ENCODE peak calls at places on chromosomes 12 and 14, in six cellular contexts. H is AG10803, F is A549, D is mucosa of descending colon, P is D721Med, C is psoas muscle. L is an unnamed sample.

GRCh38 chr12:42475055-42475454 is 114.5 kb downstream of the PRICKLE1 start:
- DNase-seq in F (no peak), C (no peak), P (no peak), H (no peak), D (no peak), L (no peak)

GRCh38 chr14:75648066-75648838 is 12.4 kb downstream of the ERG28 start:
- DNase-seq in D (no peak), H (peak), C (peak), F (peak), P (no peak), L (peak)

GRCh38 chr14:104184911-104185499 is 46.6 kb downstream of the KIF26A start:
- DNase-seq in P (no peak), F (no peak), C (no peak), H (no peak), D (no peak), L (no peak)

GRCh38 chr14:60327447-60328331 is 78.7 kb downstream of the PPM1A start:
- DNase-seq in C (peak), H (peak), P (no peak), D (peak), F (no peak), L (no peak)

GRCh38 chr12:113837059-113837458 is 129.1 kb downstream of the RBM19 start:
- DNase-seq in H (peak), C (no peak), D (no peak), F (no peak), P (no peak), L (peak)

GRCh38 chr14:59202031-59202430 is 13.6 kb downstream of the DAAM1 start:
- DNase-seq in P (no peak), D (no peak), H (no peak), C (no peak), F (no peak), L (no peak)

GRCh38 chr14:104342435-104343293 is 204.3 kb downstream of the KIF26A start:
- DNase-seq in D (peak), C (no peak), H (no peak), P (no peak), F (no peak), L (no peak)

GRCh38 chr14:26841361-26841760 is 243.5 kb upstream of the NOVA1 start:
- DNase-seq in D (no peak), P (no peak), H (no peak), C (no peak), F (no peak), L (no peak)

GRCh38 chr12:4307593-4308333 is 13.2 kb upstream of the TIGAR start:
- DNase-seq in H (peak), C (peak), P (peak), F (peak), D (peak), L (peak)

GRCh38 chr12:77122236-77122635 is 56.9 kb upstream of the E2F7 start:
- DNase-seq in P (no peak), F (no peak), H (peak), D (no peak), C (no peak), L (peak)

GRCh38 chr12:6233121-6233971 is 33.1 kb downstream of the CD9 start:
- DNase-seq in F (no peak), P (no peak), C (peak), D (peak), H (no peak), L (no peak)
- TF ChIP-seq CTCF in F (no peak), P (peak), C (no peak), D (no peak), H (no peak), L (no peak)

GRCh38 chr12:102950107-102950949 is 7.1 kb upstream of the ASCL1 start:
- DNase-seq in D (no peak), H (no peak), C (no peak), P (no peak), F (no peak), L (no peak)
- TF ChIP-seq CTCF in D (no peak), H (no peak), C (no peak), P (no peak), F (no peak), L (peak)

DNA sequence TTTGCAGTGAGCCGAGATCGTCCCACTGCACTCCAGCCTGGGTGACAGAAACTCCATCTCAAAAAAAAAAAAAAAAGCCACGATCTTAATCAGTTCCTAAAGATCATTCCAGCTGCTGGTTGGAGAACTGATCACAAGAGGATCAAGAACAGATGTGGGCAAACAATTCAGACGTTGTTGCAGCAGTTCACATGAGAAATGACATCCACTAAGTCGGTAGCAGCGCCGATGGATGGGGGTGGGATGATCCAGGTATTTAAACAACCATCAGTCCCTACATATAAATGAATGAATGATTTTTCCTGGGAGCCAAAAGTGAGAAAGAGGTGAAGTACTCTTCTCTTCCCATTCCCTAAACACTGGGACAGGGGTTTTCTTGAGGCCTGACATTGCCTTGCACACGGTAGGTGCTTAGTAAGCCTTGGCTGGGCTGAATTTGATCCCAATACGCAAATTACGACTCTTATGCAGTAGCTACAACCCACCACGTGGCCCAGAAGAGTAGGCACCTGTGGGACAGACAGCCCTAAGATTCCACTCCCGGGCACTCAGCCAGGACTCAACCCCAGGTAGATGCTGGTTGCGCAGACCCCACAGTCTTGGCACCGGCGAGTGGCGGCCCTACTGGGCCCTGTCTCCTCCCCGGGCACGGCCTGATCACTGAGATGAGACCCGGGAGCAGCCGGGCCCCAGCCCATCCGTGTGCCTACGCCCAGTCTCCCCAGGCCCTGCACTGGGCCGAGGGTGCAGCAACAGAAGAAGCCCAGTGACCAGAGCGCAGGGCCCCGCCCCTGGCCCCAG is 565 bp downstream of the SPRYD3 start:
- DNase-seq in P (no peak), F (no peak), H (peak), D (no peak), C (no peak), L (no peak)
- TF ChIP-seq CTCF in P (no peak), F (no peak), H (no peak), D (no peak), C (no peak), L (peak)

GRCh38 chr12:59077153-59077930 is 157.0 kb upstream of the LRIG3 start:
- DNase-seq in F (no peak), P (no peak), H (peak), C (no peak), D (no peak), L (no peak)

GRCh38 chr12:59075141-59075540 is 154.8 kb upstream of the LRIG3 start:
- DNase-seq in D (no peak), P (no peak), H (no peak), F (no peak), C (no peak), L (no peak)

GRCh38 chr12:59076611-59077010 is 156.3 kb upstream of the LRIG3 start:
- DNase-seq in C (no peak), P (no peak), F (no peak), H (no peak), D (no peak), L (no peak)

GRCh38 chr12:59078027-59078426 is 157.7 kb upstream of the LRIG3 start:
- DNase-seq in H (peak), D (no peak), C (no peak), F (no peak), P (no peak), L (no peak)

DNA sequence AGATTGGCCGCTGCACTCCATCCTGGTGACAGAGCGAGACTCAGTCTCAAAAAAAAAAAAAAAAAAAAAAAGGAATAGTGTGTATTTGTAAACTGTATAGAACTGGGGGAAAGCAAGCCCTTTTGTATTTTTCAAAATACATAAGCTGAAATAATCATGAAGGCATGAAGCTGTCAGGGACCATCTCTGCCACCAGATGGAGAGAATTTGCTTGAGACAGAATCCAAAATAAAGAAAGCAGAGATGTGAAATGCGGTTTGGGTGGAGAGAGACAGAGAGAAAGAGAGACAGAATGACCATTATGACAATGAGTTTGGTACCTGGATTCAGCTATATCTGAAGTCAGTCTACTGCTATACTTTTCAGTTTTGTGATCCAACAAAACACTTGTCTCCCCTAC is 155.7 kb upstream of the LRIG3 start:
- DNase-seq in F (no peak), D (no peak), C (no peak), P (no peak), H (no peak), L (no peak)
- TF ChIP-seq CTCF in F (no peak), D (no peak), C (no peak), P (no peak), H (peak), L (peak)